ENCODE peak calls at places on chromosomes 6 and 20, in six cellular contexts. D, N, F, X, Z and M are unnamed samples.

GRCh38 chr6:117327149-117328004 is 62.0 kb downstream of the VGLL2 start:
- DNase-seq in D (no peak), N (no peak), F (no peak), X (no peak), Z (no peak), M (no peak)

GRCh38 chr6:134636221-134636830 is 313.6 kb downstream of the ALDH8A1 start:
- DNase-seq in D (peak; percentile 73), N (no peak), F (no peak), X (no peak), Z (no peak), M (no peak)

GRCh38 chr6:152356659-152357058 is 280.5 kb downstream of the SYNE1 start:
- DNase-seq in D (peak; percentile 44), N (no peak), F (no peak), X (peak; percentile 73), Z (no peak), M (peak; percentile 26)

GRCh38 chr6:147063469-147064031 is 140.7 kb upstream of the STXBP5 start:
- DNase-seq in D (no peak), N (no peak), F (no peak), X (peak; percentile 74), Z (no peak), M (no peak)

GRCh38 chr6:111715321-111715720 is 109.6 kb upstream of the TRAF3IP2 start:
- DNase-seq in D (no peak), N (no peak), F (peak; percentile 46), X (no peak), Z (no peak), M (no peak)

GRCh38 chr6:49336514-49337131 is 126.4 kb downstream of the MMUT start:
- DNase-seq in D (no peak), N (no peak), F (no peak), X (peak; percentile 92), Z (no peak), M (peak; percentile 39)

GRCh38 chr6:170011233-170012142 is 260.1 kb downstream of the ERMARD start:
- DNase-seq in D (no peak), N (no peak), F (no peak), X (no peak), Z (peak; percentile 31), M (no peak)

GRCh38 chr20:48921883-48922867 is 664 bp downstream of the ARFGEF2 start:
- DNase-seq in D (no peak), N (peak; percentile 52), F (no peak), X (no peak), Z (no peak), M (no peak)

GRCh38 chr6:91087864-91088263 is 501.0 kb upstream of the MAP3K7 start:
- DNase-seq in D (no peak), N (no peak), F (no peak), X (no peak), Z (no peak), M (no peak)

GRCh38 chr20:33423141-33423834 is 20.3 kb downstream of the SNTA1 start:
- DNase-seq in D (no peak), N (no peak), F (no peak), X (peak; percentile 87), Z (peak; percentile 47), M (no peak)

GRCh38 chr20:34337544-34337943 is 25.5 kb upstream of the ITCH start:
- DNase-seq in D (no peak), N (no peak), F (no peak), X (no peak), Z (no peak), M (no peak)

DNA sequence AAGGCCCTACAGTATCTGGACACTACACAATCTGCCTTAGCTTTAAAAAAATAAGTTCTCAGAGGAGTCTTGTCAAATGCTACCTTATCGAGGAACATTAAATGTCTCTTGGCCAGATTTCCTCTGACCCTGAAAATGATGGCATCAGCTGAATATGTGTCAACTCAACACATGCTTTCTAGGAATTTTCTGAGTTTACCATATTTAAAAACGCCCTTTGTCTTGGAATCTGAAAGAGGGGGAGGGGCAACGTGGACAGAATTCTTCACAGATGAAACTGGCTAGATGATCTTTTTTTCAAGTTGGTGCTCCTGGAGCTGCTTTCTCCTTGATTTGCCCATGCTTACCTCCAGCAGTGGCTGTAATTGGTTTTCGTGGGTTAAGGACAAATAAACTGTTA is 5.1 kb downstream of the SOX4 start:
- DNase-seq in D (no peak), N (no peak), F (no peak), X (peak; percentile 54), Z (no peak), M (no peak)
- H3K4me3 ChIP-seq in D (peak overlapping the region; percentile 80), N (peak overlapping the region; percentile 83), F (no peak overlapping the region), X (peak overlapping the region; percentile 99), Z (peak overlapping the region; percentile 84), M (peak overlapping the region; percentile 91)

DNA sequence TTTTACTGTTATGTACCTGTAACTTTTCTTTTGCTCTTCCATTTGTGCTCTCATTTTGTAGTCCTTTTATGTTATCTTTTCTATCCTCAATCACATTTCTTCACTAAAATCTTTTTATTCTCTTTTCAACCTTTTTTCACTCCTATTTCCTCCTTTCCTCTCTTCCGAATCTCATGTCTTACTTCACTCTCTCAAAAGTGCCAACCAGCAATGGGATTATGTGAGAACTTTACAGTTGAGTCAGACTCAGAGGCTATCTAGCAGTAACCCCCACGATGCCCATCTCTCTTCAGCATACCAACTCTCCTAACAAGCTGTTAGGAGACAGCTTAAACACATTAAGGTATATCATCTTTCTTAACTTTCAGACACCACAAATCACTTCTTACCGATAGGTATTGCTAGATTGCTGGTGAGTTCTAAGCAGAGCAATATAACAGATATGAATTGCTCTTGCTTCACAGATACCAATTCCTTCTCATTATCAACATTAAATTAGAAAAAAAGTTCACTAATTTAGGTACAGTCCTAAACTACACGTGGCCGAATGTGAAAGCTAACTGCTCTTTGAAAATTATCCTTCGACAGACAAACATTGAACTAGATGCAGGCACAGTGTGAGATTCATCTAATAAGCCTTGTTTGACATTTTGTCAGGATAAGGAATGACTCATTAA is 1.4 kb downstream of the FAM184A start:
- DNase-seq in D (no peak), N (no peak), F (no peak), X (no peak), Z (no peak), M (no peak)
- H3K4me3 ChIP-seq in D (no peak overlapping the region), N (no peak overlapping the region), F (peak overlapping the region; percentile 53), X (no peak overlapping the region), Z (peak overlapping the region; percentile 89), M (peak overlapping the region; percentile 57)

GRCh38 chr6:6820688-6821238 is 232.2 kb downstream of the LY86 start:
- DNase-seq in D (no peak), N (no peak), F (no peak), X (no peak), Z (no peak), M (no peak)
- H3K4me3 ChIP-seq in D (no peak overlapping the region), N (no peak overlapping the region), F (no peak overlapping the region), X (no peak overlapping the region), Z (no peak overlapping the region), M (no peak overlapping the region)

GRCh38 chr20:3981132-3981452 is 34.3 kb downstream of the RNF24 start:
- DNase-seq in D (no peak), N (no peak), F (no peak), X (no peak), Z (no peak), M (no peak)

GRCh38 chr20:3980260-3981131 is 34.9 kb downstream of the RNF24 start:
- DNase-seq in D (peak; percentile 29), N (peak; percentile 59), F (peak; percentile 7), X (peak; percentile 68), Z (no peak), M (no peak)
- H3K4me3 ChIP-seq in D (peak overlapping the region; percentile 28), N (peak overlapping the region; percentile 36), F (peak overlapping the region; percentile 49), X (no peak overlapping the region), Z (peak overlapping the region; percentile 30), M (no peak overlapping the region)

GRCh38 chr6:16344756-16345155 is 106.4 kb downstream of the GMPR start:
- DNase-seq in D (no peak), N (no peak), F (no peak), X (peak; percentile 74), Z (no peak), M (no peak)
- H3K4me3 ChIP-seq in D (no peak overlapping the region), N (no peak overlapping the region), F (no peak overlapping the region), X (no peak overlapping the region), Z (no peak overlapping the region), M (no peak overlapping the region)

DNA sequence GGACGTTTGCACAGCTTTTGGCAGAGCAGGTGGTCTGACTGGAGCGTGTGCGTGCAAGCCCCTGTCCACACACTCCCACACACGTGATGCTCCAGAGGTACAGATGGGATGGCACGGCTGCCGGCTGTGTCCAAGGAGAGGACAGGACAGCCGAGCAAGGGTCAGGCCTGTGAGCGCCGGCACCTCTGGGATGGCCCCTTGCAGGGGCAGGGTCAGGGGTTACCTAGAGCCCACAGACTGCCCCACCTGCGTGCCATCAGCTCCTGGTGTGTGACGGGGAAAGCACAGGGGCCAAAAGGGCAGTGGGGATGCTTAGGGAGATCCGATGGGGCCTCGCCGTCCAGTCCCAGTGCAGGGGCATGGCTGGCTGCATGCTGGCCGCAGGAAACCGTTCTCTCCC is 189.7 kb downstream of the TAF4 start:
- DNase-seq in D (no peak), N (no peak), F (no peak), X (no peak), Z (no peak), M (no peak)
- H3K4me3 ChIP-seq in D (no peak overlapping the region), N (no peak overlapping the region), F (no peak overlapping the region), X (no peak overlapping the region), Z (no peak overlapping the region), M (no peak overlapping the region)

GRCh38 chr6:43893073-43893472 is 123.1 kb downstream of the VEGFA start:
- DNase-seq in D (no peak), N (no peak), F (no peak), X (no peak), Z (no peak), M (no peak)
- H3K4me3 ChIP-seq in D (no peak overlapping the region), N (no peak overlapping the region), F (no peak overlapping the region), X (no peak overlapping the region), Z (no peak overlapping the region), M (no peak overlapping the region)